ENCODE peak calls at places on chromosomes 13 and 19, in eight cellular contexts. S, D, K, T, A, M, X and P are unnamed samples.

GRCh38 chr13:52862358-52863206 is 14.1 kb upstream of the PCDH8 start:
- DNase-seq in K (no peak), S (peak), T (no peak), M (no peak), A (no peak), X (no peak), D (no peak), P (no peak)

GRCh38 chr19:18939922-18940775 is 868 bp downstream of the HOMER3 start:
- DNase-seq in X (peak), M (no peak), D (no peak), T (no peak), K (peak), A (peak), S (peak), P (no peak)

GRCh38 chr19:49817964-49818690 is at the start of gene MED25:
- DNase-seq in A (peak), K (peak), S (peak), M (peak), D (peak), X (peak), T (peak), P (peak)

GRCh38 chr19:16608290-16608704 is 19.7 kb downstream of the MED26 start:
- DNase-seq in K (peak), M (peak), S (no peak), D (no peak), X (no peak), T (peak), A (no peak), P (no peak)

GRCh38 chr13:45305079-45305478 is 35.9 kb downstream of the TPT1 start:
- DNase-seq in M (no peak), T (no peak), S (no peak), X (no peak), A (no peak), K (peak), D (no peak), P (no peak)

GRCh38 chr19:8609210-8610040 is 1.1 kb downstream of the ADAMTS10 start:
- DNase-seq in A (peak), T (peak), K (peak), X (peak), M (no peak), D (no peak), S (peak), P (no peak)

GRCh38 chr13:38386421-38386820 is 36.8 kb downstream of the UFM1 start:
- DNase-seq in A (no peak), S (no peak), T (no peak), M (no peak), X (no peak), D (no peak), K (no peak), P (no peak)

GRCh38 chr19:55153652-55154264 is 3.8 kb downstream of the TNNI3 start:
- DNase-seq in T (no peak), M (no peak), K (no peak), X (no peak), A (no peak), D (no peak), S (no peak), P (no peak)

GRCh38 chr19:8404391-8405151 is 8.5 kb upstream of the MARCHF2 start:
- DNase-seq in A (peak), T (no peak), X (no peak), D (no peak), S (no peak), K (no peak), M (no peak), P (no peak)

GRCh38 chr13:112894673-112895481 is 74.1 kb upstream of the MCF2L start:
- DNase-seq in X (no peak), T (no peak), D (no peak), M (no peak), S (peak), A (no peak), K (no peak), P (no peak)

GRCh38 chr13:28609936-28610335 is 49.0 kb upstream of the POMP start:
- DNase-seq in K (no peak), S (no peak), A (no peak), T (peak), D (no peak), M (peak), X (no peak), P (no peak)

GRCh38 chr19:3179739-3180293 is 1.2 kb downstream of the S1PR4 start:
- DNase-seq in S (no peak), T (no peak), D (peak), K (no peak), X (no peak), M (no peak), A (no peak), P (no peak)

GRCh38 chr19:58399903-58400637 is 4.6 kb downstream of the RNF225 start:
- DNase-seq in X (no peak), S (no peak), A (no peak), K (peak), D (no peak), M (no peak), T (no peak), P (no peak)

GRCh38 chr19:10389863-10390262 is 9.5 kb upstream of the TYK2 start:
- DNase-seq in T (no peak), D (peak), K (no peak), M (no peak), A (no peak), S (peak), X (no peak), P (no peak)

GRCh38 chr13:111868716-111869115 is 198.2 kb upstream of the SOX1 start:
- DNase-seq in D (no peak), M (no peak), A (no peak), K (no peak), S (no peak), T (no peak), X (no peak), P (no peak)

GRCh38 chr19:10268077-10268476 is 2.8 kb upstream of the ICAM1 start:
- DNase-seq in D (no peak), A (no peak), K (no peak), S (no peak), M (no peak), X (no peak), T (no peak), P (no peak)

GRCh38 chr19:19628499-19629134 is 597 bp upstream of the LPAR2 start:
- DNase-seq in M (no peak), K (no peak), S (peak), T (peak), X (no peak), D (peak), A (peak), P (peak)

GRCh38 chr19:57887195-57887941 is 1.5 kb downstream of the ZNF814 start:
- DNase-seq in X (no peak), T (no peak), S (peak), D (no peak), K (no peak), M (no peak), A (no peak), P (no peak)

GRCh38 chr13:52665325-52665724 is 12.7 kb downstream of the SUGT1 start:
- DNase-seq in K (no peak), D (no peak), S (peak), T (no peak), A (no peak), M (peak), X (no peak), P (peak)

GRCh38 chr13:113413178-113413897 is 40.0 kb downstream of the ADPRHL1 start:
- DNase-seq in D (no peak), X (peak), A (peak), K (no peak), T (no peak), M (no peak), S (no peak), P (no peak)

GRCh38 chr13:51801631-51802099 is 2.3 kb downstream of the DHRS12 start:
- DNase-seq in X (peak), S (peak), T (no peak), M (no peak), K (peak), D (no peak), A (peak), P (no peak)

GRCh38 chr19:50660083-50660366 is 10.8 kb downstream of the C19orf81 start:
- DNase-seq in S (peak), D (no peak), K (no peak), M (no peak), X (no peak), T (no peak), A (no peak), P (no peak)

GRCh38 chr19:3249408-3249807 is 24.9 kb downstream of the CELF5 start:
- DNase-seq in A (no peak), T (no peak), K (no peak), S (peak), D (no peak), M (no peak), X (no peak), P (no peak)

GRCh38 chr19:30085394-30085793 is 143.4 kb downstream of the URI1 start:
- DNase-seq in S (peak), K (no peak), X (no peak), T (no peak), A (peak), D (no peak), M (no peak), P (no peak)

GRCh38 chr13:73544175-73544574 is 485.4 kb downstream of the KLF5 start:
- DNase-seq in S (no peak), D (no peak), T (no peak), A (no peak), X (no peak), M (no peak), K (no peak), P (no peak)

GRCh38 chr13:30362869-30363268 is 55.5 kb upstream of the KATNAL1 start:
- DNase-seq in A (no peak), S (no peak), M (no peak), X (no peak), D (no peak), T (no peak), K (no peak), P (no peak)

GRCh38 chr19:802497-802887 is 5.2 kb downstream of the PTBP1 start:
- DNase-seq in M (no peak), A (no peak), S (peak), T (peak), X (no peak), D (no peak), K (no peak), P (no peak)

GRCh38 chr19:4390862-4391693 is 9.3 kb downstream of the SH3GL1 start:
- DNase-seq in A (no peak), T (no peak), D (no peak), M (no peak), K (no peak), X (peak), S (no peak), P (no peak)

GRCh38 chr19:18438331-18439024 is 545 bp upstream of the ISYNA1 start:
- DNase-seq in T (peak), K (no peak), X (no peak), A (no peak), S (peak), D (no peak), M (no peak), P (no peak)